ENCODE peak calls at places on chromosomes 2 and 18, in nine cellular contexts. A is activated CD8-positive, alpha-beta memory T cell treated with anti-CD3 and anti-CD28 coated beads for 4 hours; K is NCI-H1105; X is effector memory CD8-positive, alpha-beta T cell; Y is activated CD4-positive, alpha-beta T cell treated with anti-CD3 and anti-CD28 coated beads for 24 hours; C is activated naive CD8-positive, alpha-beta T cell treated with anti-CD3 and anti-CD28 coated beads for 36 hours; I is naive thymus-derived CD8-positive, alpha-beta T cell; B is Calu3; W is kidney epithelial cell. T is an unnamed sample.

GRCh38 chr2:225996477-225996858 is 597.0 kb downstream of the NYAP2 start:
- DNase-seq in Y (no peak), W (no peak), A (no peak), B (no peak), K (no peak), I (no peak), C (no peak), X (no peak), T (no peak)

GRCh38 chr2:234286118-234286598 is 210.7 kb downstream of the ARL4C start:
- DNase-seq in C (no peak), W (peak), I (no peak), Y (no peak), X (no peak), K (no peak), B (no peak), A (no peak), T (no peak)

GRCh38 chr2:113791697-113792590 is 35.5 kb upstream of the SLC35F5 start:
- DNase-seq in X (no peak), C (no peak), B (no peak), Y (no peak), W (peak), A (no peak), I (no peak), K (no peak), T (no peak)

GRCh38 chr2:127526940-127527804 is 883 bp upstream of the IWS1 start:
- DNase-seq in W (no peak), C (no peak), A (no peak), X (no peak), B (peak), K (peak), I (no peak), Y (no peak), T (no peak)

GRCh38 chr2:157887946-157888345 is 11.8 kb upstream of the ACVR1 start:
- DNase-seq in A (no peak), Y (no peak), K (no peak), B (no peak), C (no peak), I (no peak), X (no peak), W (no peak), T (no peak)

GRCh38 chr2:217993817-217994459 is 8.9 kb downstream of the TNS1 start:
- DNase-seq in W (no peak), C (peak), I (peak), A (no peak), Y (peak), K (peak), B (peak), X (peak), T (peak)

GRCh38 chr2:183339311-183339710 is 215.1 kb downstream of the NUP35 start:
- DNase-seq in X (no peak), C (no peak), Y (no peak), K (no peak), I (no peak), A (no peak), W (no peak), B (no peak), T (no peak)

GRCh38 chr18:44844486-44844885 is 163.8 kb downstream of the SETBP1 start:
- DNase-seq in B (no peak), I (no peak), K (no peak), C (no peak), W (no peak), Y (no peak), X (no peak), A (no peak), T (no peak)

GRCh38 chr18:10190564-10190963 is 263.9 kb upstream of the APCDD1 start:
- DNase-seq in A (no peak), X (no peak), I (no peak), K (no peak), C (no peak), Y (no peak), W (no peak), B (no peak), T (peak)

GRCh38 chr2:106183093-106183837 is 10.8 kb downstream of the UXS1 start:
- DNase-seq in A (no peak), C (no peak), Y (no peak), B (no peak), I (no peak), K (no peak), X (no peak), W (no peak), T (no peak)

GRCh38 chr2:108906403-108907077 is 82.5 kb downstream of the EDAR start:
- DNase-seq in W (no peak), I (no peak), C (no peak), K (no peak), X (no peak), B (no peak), Y (no peak), A (no peak), T (no peak)

GRCh38 chr2:129794517-129794916 is 184.9 kb upstream of the RAB6C start:
- DNase-seq in W (no peak), C (no peak), A (no peak), I (no peak), B (no peak), X (no peak), Y (no peak), K (no peak), T (no peak)

GRCh38 chr2:189350515-189351209 is 90.6 kb upstream of the WDR75 start:
- DNase-seq in B (no peak), A (no peak), I (no peak), K (no peak), Y (no peak), X (no peak), C (no peak), W (peak), T (no peak)

GRCh38 chr2:175805442-175806114 is 196.5 kb downstream of the LNPK start:
- DNase-seq in C (no peak), I (no peak), X (no peak), Y (no peak), K (no peak), A (no peak), B (peak), W (no peak), T (peak)

GRCh38 chr2:38176619-38177021 is 100.7 kb upstream of the CYP1B1 start:
- DNase-seq in W (peak), A (no peak), C (no peak), I (no peak), Y (no peak), K (no peak), B (no peak), X (no peak), T (no peak)

GRCh38 chr2:38907743-38908562 is 18.3 kb downstream of the ARHGEF33 start:
- DNase-seq in W (no peak), X (no peak), B (peak), Y (no peak), K (no peak), C (peak), A (no peak), I (no peak), T (no peak)

GRCh38 chr18:12041561-12041960 is 52.1 kb upstream of the ANKRD62 start:
- DNase-seq in W (peak), X (no peak), Y (no peak), B (no peak), I (no peak), K (no peak), C (no peak), A (no peak), T (no peak)

GRCh38 chr2:102141011-102141914 is 1.3 kb upstream of the IL1R1 start:
- DNase-seq in A (no peak), C (no peak), X (no peak), B (no peak), K (no peak), Y (no peak), I (no peak), W (no peak), T (no peak)

GRCh38 chr2:240893363-240893828 is 2.6 kb downstream of the MAB21L4 start:
- DNase-seq in W (peak), C (no peak), A (no peak), K (no peak), X (no peak), B (peak), Y (peak), I (peak), T (peak)

GRCh38 chr2:177671662-177672061 is 279.1 kb downstream of the AGPS start:
- DNase-seq in Y (no peak), B (no peak), X (no peak), K (no peak), C (no peak), A (no peak), W (no peak), I (no peak), T (no peak)

GRCh38 chr2:25954199-25954752 is 28.0 kb downstream of the KIF3C start:
- DNase-seq in K (no peak), Y (no peak), W (no peak), B (no peak), X (no peak), C (no peak), A (no peak), I (no peak), T (no peak)

GRCh38 chr2:196486145-196486544 is 153.4 kb upstream of the CCDC150 start:
- DNase-seq in I (no peak), Y (no peak), B (no peak), W (no peak), C (no peak), K (no peak), X (no peak), A (no peak), T (no peak)

GRCh38 chr18:79476918-79477685 is 81.4 kb downstream of the NFATC1 start:
- DNase-seq in X (no peak), I (no peak), A (no peak), W (no peak), K (no peak), Y (no peak), C (no peak), B (no peak), T (no peak)

GRCh38 chr2:217655656-217656055 is 347.1 kb downstream of the TNS1 start:
- DNase-seq in I (no peak), Y (no peak), B (no peak), A (no peak), X (no peak), C (no peak), K (no peak), W (no peak), T (no peak)

GRCh38 chr2:88190808-88191721 is 20.9 kb downstream of the THNSL2 start:
- DNase-seq in Y (no peak), K (peak), I (no peak), C (peak), X (no peak), A (no peak), W (no peak), B (peak), T (peak)

GRCh38 chr18:44061438-44061837 is 619.2 kb upstream of the SETBP1 start:
- DNase-seq in C (no peak), I (no peak), W (no peak), K (no peak), Y (no peak), X (no peak), A (no peak), B (no peak), T (no peak)

GRCh38 chr2:8358179-8358578 is 323.7 kb upstream of the ID2 start:
- DNase-seq in X (no peak), C (no peak), I (no peak), W (no peak), K (no peak), A (no peak), B (no peak), Y (no peak), T (no peak)

GRCh38 chr2:216987176-216987809 is 127.4 kb upstream of the TNP1 start:
- DNase-seq in Y (no peak), A (no peak), B (no peak), C (no peak), W (no peak), I (no peak), K (no peak), X (no peak), T (no peak)

GRCh38 chr2:31504305-31504704 is 76.4 kb downstream of the SRD5A2 start:
- DNase-seq in Y (no peak), A (no peak), I (no peak), X (no peak), B (no peak), C (no peak), W (no peak), K (no peak), T (no peak)

GRCh38 chr18:50970006-50970405 is 2.2 kb downstream of the ELAC1 start:
- DNase-seq in I (no peak), X (no peak), K (peak), W (no peak), B (peak), C (no peak), A (no peak), Y (no peak), T (no peak)

GRCh38 chr2:43031471-43032224 is 194.8 kb downstream of the ZFP36L2 start:
- DNase-seq in A (no peak), X (no peak), W (no peak), I (no peak), C (no peak), B (no peak), K (no peak), Y (no peak), T (no peak)

T was measured in A673.